ENCODE peak calls at places on chromosome 20, in eight cellular contexts. One of them, this sample, is unnamed.

GRCh38 chr20:44732327-44732726 is 13.3 kb upstream of the KCNK15 start:
- DNase-seq in HT-29: no peak
- DNase-seq in activated CD4-positive, CD25-positive, alpha-beta regulatory T cell: no peak
- DNase-seq in stimulated activated naive CD8-positive, alpha-beta T cell treated with anti-CD3 and anti-CD28 coated beads, Interleukin-15, Interleukin-2, amounts not matched to agents 100 U/mL and 50 U/mL, for 24 hours: no peak
- DNase-seq in AG09319: no peak
- DNase-seq in iris pigment epithelial cell: no peak
- DNase-seq in Calu3: no peak
- DNase-seq in fibroblast of the aortic adventitia: peak
- DNase-seq in this sample: no peak

GRCh38 chr20:51452091-51452613 is 90.4 kb downstream of the NFATC2 start:
- DNase-seq in HT-29: no peak
- DNase-seq in activated CD4-positive, CD25-positive, alpha-beta regulatory T cell: no peak
- DNase-seq in stimulated activated naive CD8-positive, alpha-beta T cell treated with anti-CD3 and anti-CD28 coated beads, Interleukin-15, Interleukin-2, amounts not matched to agents 100 U/mL and 50 U/mL, for 24 hours: no peak
- DNase-seq in AG09319: no peak
- DNase-seq in iris pigment epithelial cell: no peak
- DNase-seq in Calu3: no peak
- DNase-seq in fibroblast of the aortic adventitia: no peak
- DNase-seq in this sample: no peak

GRCh38 chr20:58692579-58693225 is at the start of gene NPEPL1:
- DNase-seq in HT-29: peak
- DNase-seq in activated CD4-positive, CD25-positive, alpha-beta regulatory T cell: peak
- DNase-seq in stimulated activated naive CD8-positive, alpha-beta T cell treated with anti-CD3 and anti-CD28 coated beads, Interleukin-15, Interleukin-2, amounts not matched to agents 100 U/mL and 50 U/mL, for 24 hours: peak
- DNase-seq in AG09319: peak
- DNase-seq in iris pigment epithelial cell: peak
- DNase-seq in Calu3: peak
- DNase-seq in fibroblast of the aortic adventitia: peak
- DNase-seq in this sample: peak

GRCh38 chr20:16061394-16061793 is 511.9 kb downstream of the KIF16B start:
- DNase-seq in HT-29: no peak
- DNase-seq in activated CD4-positive, CD25-positive, alpha-beta regulatory T cell: no peak
- DNase-seq in stimulated activated naive CD8-positive, alpha-beta T cell treated with anti-CD3 and anti-CD28 coated beads, Interleukin-15, Interleukin-2, amounts not matched to agents 100 U/mL and 50 U/mL, for 24 hours: no peak
- DNase-seq in AG09319: no peak
- DNase-seq in iris pigment epithelial cell: no peak
- DNase-seq in Calu3: no peak
- DNase-seq in fibroblast of the aortic adventitia: no peak
- DNase-seq in this sample: no peak

GRCh38 chr20:40431611-40432010 is 257.4 kb downstream of the MAFB start:
- DNase-seq in HT-29: no peak
- DNase-seq in activated CD4-positive, CD25-positive, alpha-beta regulatory T cell: no peak
- DNase-seq in stimulated activated naive CD8-positive, alpha-beta T cell treated with anti-CD3 and anti-CD28 coated beads, Interleukin-15, Interleukin-2, amounts not matched to agents 100 U/mL and 50 U/mL, for 24 hours: no peak
- DNase-seq in AG09319: no peak
- DNase-seq in iris pigment epithelial cell: no peak
- DNase-seq in Calu3: no peak
- DNase-seq in fibroblast of the aortic adventitia: peak
- DNase-seq in this sample: no peak

GRCh38 chr20:33929917-33930316 is 63.8 kb upstream of the RALY start:
- DNase-seq in HT-29: no peak
- DNase-seq in activated CD4-positive, CD25-positive, alpha-beta regulatory T cell: no peak
- DNase-seq in stimulated activated naive CD8-positive, alpha-beta T cell treated with anti-CD3 and anti-CD28 coated beads, Interleukin-15, Interleukin-2, amounts not matched to agents 100 U/mL and 50 U/mL, for 24 hours: no peak
- DNase-seq in AG09319: no peak
- DNase-seq in iris pigment epithelial cell: no peak
- DNase-seq in Calu3: no peak
- DNase-seq in fibroblast of the aortic adventitia: no peak
- DNase-seq in this sample: no peak

GRCh38 chr20:47801759-47802158 is 16.5 kb upstream of the SULF2 start:
- DNase-seq in HT-29: no peak
- DNase-seq in activated CD4-positive, CD25-positive, alpha-beta regulatory T cell: no peak
- DNase-seq in stimulated activated naive CD8-positive, alpha-beta T cell treated with anti-CD3 and anti-CD28 coated beads, Interleukin-15, Interleukin-2, amounts not matched to agents 100 U/mL and 50 U/mL, for 24 hours: no peak
- DNase-seq in AG09319: no peak
- DNase-seq in iris pigment epithelial cell: no peak
- DNase-seq in Calu3: no peak
- DNase-seq in fibroblast of the aortic adventitia: no peak
- DNase-seq in this sample: no peak

GRCh38 chr20:39939241-39939865 is 749.7 kb downstream of the MAFB start:
- DNase-seq in HT-29: no peak
- DNase-seq in activated CD4-positive, CD25-positive, alpha-beta regulatory T cell: no peak
- DNase-seq in stimulated activated naive CD8-positive, alpha-beta T cell treated with anti-CD3 and anti-CD28 coated beads, Interleukin-15, Interleukin-2, amounts not matched to agents 100 U/mL and 50 U/mL, for 24 hours: no peak
- DNase-seq in AG09319: no peak
- DNase-seq in iris pigment epithelial cell: no peak
- DNase-seq in Calu3: no peak
- DNase-seq in fibroblast of the aortic adventitia: no peak
- DNase-seq in this sample: no peak

GRCh38 chr20:40687384-40688128 is 1.5 kb downstream of the MAFB start:
- DNase-seq in HT-29: peak
- DNase-seq in activated CD4-positive, CD25-positive, alpha-beta regulatory T cell: no peak
- DNase-seq in stimulated activated naive CD8-positive, alpha-beta T cell treated with anti-CD3 and anti-CD28 coated beads, Interleukin-15, Interleukin-2, amounts not matched to agents 100 U/mL and 50 U/mL, for 24 hours: peak
- DNase-seq in AG09319: no peak
- DNase-seq in iris pigment epithelial cell: peak
- DNase-seq in Calu3: no peak
- DNase-seq in fibroblast of the aortic adventitia: peak
- DNase-seq in this sample: no peak

GRCh38 chr20:49918446-49918845 is 3.1 kb upstream of the SPATA2 start:
- DNase-seq in HT-29: no peak
- DNase-seq in activated CD4-positive, CD25-positive, alpha-beta regulatory T cell: no peak
- DNase-seq in stimulated activated naive CD8-positive, alpha-beta T cell treated with anti-CD3 and anti-CD28 coated beads, Interleukin-15, Interleukin-2, amounts not matched to agents 100 U/mL and 50 U/mL, for 24 hours: no peak
- DNase-seq in AG09319: no peak
- DNase-seq in iris pigment epithelial cell: no peak
- DNase-seq in Calu3: no peak
- DNase-seq in fibroblast of the aortic adventitia: no peak
- DNase-seq in this sample: no peak

This sample was measured in GM04504.